ENCODE peak calls at places on chromosomes 13 and 19, in four cellular contexts. Q is thoracic aorta, A is psoas muscle, Y is left ventricle myocardium inferior. S is an unnamed sample. For H3K9me3 and H3K4me1, the result is how much of the 10 kb centered on the place peaks cover.

GRCh38 chr19:42683917-42684513 is 56.3 kb downstream of the PSG3 start:
- DNase-seq in Q (no peak), A (no peak), Y (no peak), S (no peak)

GRCh38 chr13:38566023-38566422 is 120.9 kb upstream of the FREM2 start:
- DNase-seq in Q (no peak), A (no peak), Y (no peak), S (no peak)

GRCh38 chr19:55644842-55645511 is 1.5 kb downstream of the ZNF581 start:
- DNase-seq in Q (no peak), A (no peak), Y (no peak), S (no peak)

GRCh38 chr13:76316998-76317527 is 569.1 kb downstream of the KCTD12 start:
- DNase-seq in Q (no peak), A (no peak), Y (no peak), S (no peak)

GRCh38 chr13:20402881-20403280 is 122.8 kb downstream of the CRYL1 start:
- DNase-seq in Q (no peak), A (no peak), Y (no peak), S (no peak)

GRCh38 chr19:41172297-41173164 is 20.5 kb upstream of the CYP2S1 start:
- DNase-seq in Q (no peak), A (no peak), Y (no peak), S (no peak)

GRCh38 chr19:41321600-41322270 is 11.8 kb downstream of the CCDC97 start:
- DNase-seq in Q (no peak), A (peak), Y (no peak), S (no peak)

GRCh38 chr19:18197306-18197705 is 4.3 kb downstream of the MPV17L2 start:
- DNase-seq in Q (no peak), A (no peak), Y (no peak), S (no peak)

GRCh38 chr13:113083402-113084061 is 22.1 kb upstream of the F7 start:
- DNase-seq in Q (no peak), A (peak), Y (peak), S (no peak)

GRCh38 chr13:41034862-41035261 is 15.7 kb upstream of the ELF1 start:
- DNase-seq in Q (no peak), A (no peak), Y (no peak), S (no peak)

GRCh38 chr13:75963318-75963717 is 327.2 kb downstream of the LMO7 start:
- DNase-seq in Q (no peak), A (no peak), Y (no peak), S (no peak)

GRCh38 chr13:91813255-91813654 is 414.8 kb downstream of the GPC5 start:
- DNase-seq in Q (no peak), A (no peak), Y (peak), S (no peak)

GRCh38 chr13:33968520-33969507 is 150.9 kb downstream of the RFC3 start:
- DNase-seq in Q (no peak), A (no peak), Y (no peak), S (no peak)

GRCh38 chr13:40780822-40781401 is 8.5 kb upstream of the SLC25A15 start:
- DNase-seq in Q (no peak), A (no peak), Y (no peak), S (no peak)

GRCh38 chr19:40989453-40989852 is 1.6 kb upstream of the CYP2B6 start:
- DNase-seq in Q (no peak), A (no peak), Y (no peak), S (no peak)

GRCh38 chr19:28014821-28015405 is 1198.0 kb downstream of the UQCRFS1 start:
- DNase-seq in Q (no peak), A (no peak), Y (no peak), S (no peak)

GRCh38 chr13:101291216-101291615 is 125.1 kb downstream of the NALCN start:
- DNase-seq in Q (no peak), A (no peak), Y (no peak), S (no peak)

GRCh38 chr19:3990815-3991117 is 5.5 kb upstream of the EEF2 start:
- DNase-seq in Q (no peak), A (no peak), Y (no peak), S (no peak)

GRCh38 chr13:67829641-67830040 is 599.5 kb upstream of the PCDH9 start:
- DNase-seq in Q (no peak), A (no peak), Y (no peak), S (no peak)

GRCh38 chr19:35995655-35995993 is 636 bp downstream of the SDHAF1 start:
- DNase-seq in Q (no peak), A (peak), Y (peak), S (peak)

GRCh38 chr19:32041681-32042292 is 303.6 kb upstream of the ZNF507 start:
- DNase-seq in Q (no peak), A (peak), Y (peak), S (no peak)

GRCh38 chr13:32159147-32159869 is 127.7 kb downstream of the FRY start:
- DNase-seq in Q (no peak), A (no peak), Y (no peak), S (no peak)

GRCh38 chr19:29909545-29909944 is 32.5 kb upstream of the URI1 start:
- DNase-seq in Q (no peak), A (no peak), Y (no peak), S (no peak)

GRCh38 chr13:105721056-105721455 is 814.4 kb downstream of the EFNB2 start:
- DNase-seq in Q (no peak), A (no peak), Y (no peak), S (no peak)

GRCh38 chr19:55550321-55550650 is 4.9 kb upstream of the SBK3 start:
- DNase-seq in Q (no peak), A (no peak), Y (no peak), S (no peak)

GRCh38 chr13:22800726-22801401 is 379.9 kb upstream of the SGCG start:
- DNase-seq in Q (no peak), A (peak), Y (peak), S (peak)

GRCh38 chr13:45718992-45719391 is 16.9 kb downstream of the CBY2 start:
- DNase-seq in Q (no peak), A (no peak), Y (no peak), S (no peak)

GRCh38 chr13:37046062-37046461 is 13.4 kb downstream of the SUPT20H start:
- DNase-seq in Q (no peak), A (no peak), Y (no peak), S (no peak)

GRCh38 chr13:77177646-77178045 is 149.2 kb downstream of the MYCBP2 start:
- DNase-seq in Q (no peak), A (no peak), Y (no peak), S (no peak)

DNA sequence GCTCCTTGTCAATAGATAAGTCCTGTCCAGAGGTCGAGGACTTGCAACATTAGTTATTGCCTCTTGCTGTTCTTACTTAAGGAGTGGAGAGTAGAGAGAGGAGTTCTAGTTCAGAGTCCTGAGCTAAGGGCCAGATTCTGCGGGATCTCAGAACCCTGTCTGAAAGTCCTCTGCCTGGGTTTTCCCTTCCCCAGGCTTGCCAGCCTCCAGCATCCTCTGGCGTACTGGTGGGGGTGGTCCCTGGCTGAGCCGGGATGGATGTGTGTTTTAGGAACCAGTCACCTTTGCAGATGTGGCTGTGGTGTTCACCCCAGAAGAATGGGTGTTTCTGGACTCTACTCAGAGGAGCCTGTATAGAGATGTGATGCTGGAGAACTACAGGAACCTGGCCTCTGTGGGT is 26.0 kb downstream of the ZNF333 start:
- DNase-seq in Q (no peak), A (no peak), Y (no peak), S (no peak)
- H3K9me3 ChIP-seq in Q (half or more), A (half or more), Y (half or more), S (under half)

DNA sequence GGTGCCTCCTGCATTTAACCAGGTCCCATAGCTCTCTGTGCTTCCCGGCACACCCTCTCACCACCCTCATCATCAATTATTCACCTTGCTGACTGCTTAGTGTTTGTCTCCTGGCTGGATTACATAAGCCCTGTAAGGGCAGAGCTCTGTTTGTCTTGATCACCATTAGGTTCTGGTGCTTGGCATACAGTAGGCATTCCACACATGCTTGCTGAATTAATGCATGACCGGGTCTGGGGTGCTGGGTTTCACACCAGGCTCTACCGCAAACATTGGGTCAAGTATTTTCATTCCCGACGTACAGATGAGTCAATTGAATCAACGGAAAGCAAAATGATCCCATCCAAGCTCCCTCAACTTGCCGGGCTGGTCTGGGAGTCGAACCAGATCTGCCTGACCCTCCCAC is 28.5 kb downstream of the VAV1 start:
- DNase-seq in Q (no peak), A (no peak), Y (no peak), S (no peak)
- H3K4me3 ChIP-seq in Q (peak), A (no peak), Y (peak), S (peak)

GRCh38 chr13:30873519-30873918 is 32.6 kb upstream of the MEDAG start:
- DNase-seq in Q (no peak), A (no peak), Y (no peak), S (no peak)
- H3K4me1 ChIP-seq in Q (half or more), A (under half), Y (under half), S (half or more)

DNA sequence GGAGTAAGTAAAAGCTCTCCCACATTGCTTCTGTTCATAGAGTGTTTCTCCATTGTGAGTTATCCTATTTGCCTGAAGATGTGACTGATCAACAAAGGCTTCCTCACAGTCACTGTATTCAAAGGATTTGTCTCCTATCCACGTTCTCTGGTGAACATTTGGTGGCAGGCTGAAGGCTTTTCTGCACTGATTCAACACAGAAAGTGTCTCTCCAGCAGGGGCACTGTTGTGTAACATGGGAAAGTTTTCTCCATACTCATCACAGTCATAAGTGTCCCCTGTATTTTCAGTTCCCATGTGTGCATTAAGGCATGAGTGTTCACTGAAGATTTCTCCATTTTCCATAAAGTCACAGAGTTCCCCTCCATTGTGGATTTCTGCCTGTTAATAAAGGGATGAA is 17.6 kb downstream of the ZNF121 start:
- DNase-seq in Q (no peak), A (no peak), Y (no peak), S (no peak)
- H3K9me3 ChIP-seq in Q (half or more), A (half or more), Y (half or more), S (half or more)